ENCODE peak calls at places on chromosome 9, in five cellular contexts. O, H, D, V and N are unnamed samples. For H3K36me3 and H3K4me1, the result is how much of the 10 kb centered on the place peaks cover.

GRCh38 chr9:135604437-135605237 is 34.7 kb downstream of the GLT6D1 start:
- DNase-seq in O (peak), H (no peak), D (no peak), V (no peak), N (no peak)

GRCh38 chr9:21711504-21711903 is 90.9 kb upstream of the MTAP start:
- DNase-seq in O (no peak), H (no peak), D (peak), V (no peak), N (peak)

GRCh38 chr9:122812736-122813135 is 12.8 kb downstream of the OR1K1 start:
- DNase-seq in O (no peak), H (no peak), D (no peak), V (no peak), N (no peak)

GRCh38 chr9:131661954-131662621 is 77.8 kb downstream of the RAPGEF1 start:
- DNase-seq in O (no peak), H (peak), D (no peak), V (peak), N (no peak)

GRCh38 chr9:127557466-127557869 is 54.6 kb upstream of the STXBP1 start:
- DNase-seq in O (no peak), H (peak), D (peak), V (peak), N (no peak)

GRCh38 chr9:130921483-130921806 is 17.6 kb downstream of the FIBCD1 start:
- DNase-seq in O (no peak), H (no peak), D (peak), V (no peak), N (no peak)

GRCh38 chr9:111037744-111038335 is 430 bp downstream of the LPAR1 start:
- DNase-seq in O (peak), H (no peak), D (peak), V (no peak), N (no peak)

GRCh38 chr9:90167920-90168319 is 474.7 kb downstream of the DIRAS2 start:
- DNase-seq in O (no peak), H (no peak), D (no peak), V (no peak), N (no peak)

GRCh38 chr9:122396622-122397148 is 25.9 kb downstream of the PTGS1 start:
- DNase-seq in O (no peak), H (no peak), D (no peak), V (no peak), N (no peak)

GRCh38 chr9:70962761-70963445 is 158.5 kb downstream of the TRPM3 start:
- DNase-seq in O (no peak), H (no peak), D (no peak), V (no peak), N (no peak)

GRCh38 chr9:36258989-36259315 is 704 bp upstream of the GNE start:
- DNase-seq in O (no peak), H (no peak), D (no peak), V (no peak), N (no peak)

GRCh38 chr9:70108181-70108580 is 64.5 kb downstream of the MAMDC2 start:
- DNase-seq in O (no peak), H (no peak), D (no peak), V (no peak), N (no peak)

GRCh38 chr9:106869458-106869857 is 6.5 kb downstream of the ZNF462 start:
- DNase-seq in O (no peak), H (no peak), D (no peak), V (no peak), N (no peak)

GRCh38 chr9:30289435-30289834 is 2095.0 kb upstream of the ACO1 start:
- DNase-seq in O (no peak), H (no peak), D (no peak), V (no peak), N (no peak)

GRCh38 chr9:35172878-35173277 is 11.1 kb downstream of the UNC13B start:
- DNase-seq in O (no peak), H (no peak), D (no peak), V (no peak), N (no peak)

GRCh38 chr9:137721479-137721878 is 102.7 kb downstream of the EHMT1 start:
- DNase-seq in O (no peak), H (no peak), D (no peak), V (no peak), N (no peak)

GRCh38 chr9:3824062-3824461 is 298.3 kb upstream of the RFX3 start:
- DNase-seq in O (no peak), H (no peak), D (no peak), V (no peak), N (no peak)

GRCh38 chr9:132350861-132351315 is 3.9 kb downstream of the SETX start:
- DNase-seq in O (no peak), H (no peak), D (no peak), V (peak), N (no peak)

GRCh38 chr9:16653491-16654407 is 216.7 kb downstream of the BNC2 start:
- DNase-seq in O (peak), H (no peak), D (peak), V (no peak), N (peak)

GRCh38 chr9:69768101-69768500 is 8.3 kb upstream of the PTAR1 start:
- DNase-seq in O (no peak), H (no peak), D (no peak), V (no peak), N (no peak)

GRCh38 chr9:5459289-5459829 is 9.0 kb downstream of the CD274 start:
- DNase-seq in O (no peak), H (no peak), D (no peak), V (no peak), N (no peak)

GRCh38 chr9:97475079-97475478 is 26.4 kb upstream of the TMOD1 start:
- DNase-seq in O (no peak), H (no peak), D (no peak), V (no peak), N (peak)

GRCh38 chr9:13629067-13629466 is 349.6 kb upstream of the MPDZ start:
- DNase-seq in O (no peak), H (no peak), D (no peak), V (no peak), N (no peak)

GRCh38 chr9:105760053-105760452 is 65.7 kb downstream of the TMEM38B start:
- DNase-seq in O (no peak), H (no peak), D (no peak), V (no peak), N (no peak)

GRCh38 chr9:71758785-71759184 is 9.5 kb downstream of the CEMIP2 start:
- DNase-seq in O (no peak), H (no peak), D (no peak), V (no peak), N (peak)

GRCh38 chr9:36748322-36748899 is 175.7 kb downstream of the MELK start:
- DNase-seq in O (no peak), H (no peak), D (peak), V (peak), N (peak)

DNA sequence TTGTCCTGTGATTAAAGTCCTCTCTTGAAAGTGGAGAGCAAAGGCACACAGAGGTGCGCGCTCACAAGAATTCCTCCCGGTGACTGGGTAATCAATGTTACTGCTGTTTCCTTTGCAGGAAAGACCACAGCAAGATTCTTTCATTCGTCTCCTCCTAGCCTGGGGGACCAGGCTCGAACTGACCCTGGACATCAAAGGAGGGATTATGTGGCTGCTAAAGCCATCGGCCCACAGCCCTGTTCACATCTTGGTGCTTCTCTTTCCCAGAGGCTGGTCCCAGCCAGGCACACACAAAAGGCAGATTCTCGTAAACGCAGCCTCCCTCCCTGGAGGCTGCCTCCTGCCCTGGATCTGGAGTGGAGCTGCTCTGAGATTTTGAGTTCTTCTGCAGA is 230.9 kb downstream of the FANCC start:
- DNase-seq in O (no peak), H (no peak), D (peak), V (no peak), N (no peak)
- H3K36me3 ChIP-seq in O (under half), H (under half), D (under half), V (under half), N (under half)

GRCh38 chr9:88992556-88992955 is 1.3 kb downstream of the S1PR3 start:
- DNase-seq in O (no peak), H (no peak), D (no peak), V (no peak), N (no peak)
- H3K4me3 ChIP-seq in O (peak), H (no peak), D (peak), V (no peak), N (no peak)

GRCh38 chr9:114117996-114118830 is 19.1 kb upstream of the KIF12 start:
- DNase-seq in O (no peak), H (no peak), D (no peak), V (no peak), N (no peak)

GRCh38 chr9:114117614-114117995 is 18.5 kb upstream of the KIF12 start:
- DNase-seq in O (no peak), H (no peak), D (no peak), V (no peak), N (no peak)

GRCh38 chr9:114114364-114114763 is 15.3 kb upstream of the KIF12 start:
- DNase-seq in O (no peak), H (no peak), D (no peak), V (no peak), N (no peak)

GRCh38 chr9:114115645-114116044 is 16.6 kb upstream of the KIF12 start:
- DNase-seq in O (no peak), H (no peak), D (no peak), V (no peak), N (no peak)

GRCh38 chr9:114116061-114116747 is 17.1 kb upstream of the KIF12 start:
- DNase-seq in O (no peak), H (no peak), D (no peak), V (no peak), N (no peak)
- H3K4me1 ChIP-seq in O (under half), H (under half), D (under half), V (under half), N (under half)

DNA sequence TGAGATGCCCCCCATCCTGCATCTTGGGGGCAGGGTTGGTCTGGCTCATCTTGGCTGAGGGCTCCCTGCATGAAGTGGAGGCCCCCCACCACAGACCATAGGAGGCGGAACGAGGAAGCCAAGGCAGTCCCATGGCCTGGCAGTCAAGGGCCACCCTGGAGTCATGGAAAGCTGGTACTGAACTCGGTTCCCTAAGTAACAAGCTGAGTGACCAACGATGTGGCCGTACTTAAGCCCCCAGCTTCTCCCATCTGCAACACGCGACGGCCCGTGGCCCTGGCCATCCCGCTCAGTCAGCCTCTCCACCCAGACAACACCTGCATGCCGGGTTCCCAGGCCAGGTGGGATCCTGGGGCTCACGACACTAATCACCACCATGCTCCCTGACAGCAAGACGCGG is 17.1 kb downstream of the BRD3 start:
- DNase-seq in O (no peak), H (no peak), D (no peak), V (no peak), N (no peak)
- H3K36me3 ChIP-seq in O (under half), H (under half), D (under half), V (under half), N (half or more)

GRCh38 chr9:23824241-23825142 is 1.5 kb downstream of the ELAVL2 start:
- DNase-seq in O (no peak), H (no peak), D (peak), V (no peak), N (peak)
- H3K4me3 ChIP-seq in O (no peak), H (no peak), D (peak), V (no peak), N (peak)

DNA sequence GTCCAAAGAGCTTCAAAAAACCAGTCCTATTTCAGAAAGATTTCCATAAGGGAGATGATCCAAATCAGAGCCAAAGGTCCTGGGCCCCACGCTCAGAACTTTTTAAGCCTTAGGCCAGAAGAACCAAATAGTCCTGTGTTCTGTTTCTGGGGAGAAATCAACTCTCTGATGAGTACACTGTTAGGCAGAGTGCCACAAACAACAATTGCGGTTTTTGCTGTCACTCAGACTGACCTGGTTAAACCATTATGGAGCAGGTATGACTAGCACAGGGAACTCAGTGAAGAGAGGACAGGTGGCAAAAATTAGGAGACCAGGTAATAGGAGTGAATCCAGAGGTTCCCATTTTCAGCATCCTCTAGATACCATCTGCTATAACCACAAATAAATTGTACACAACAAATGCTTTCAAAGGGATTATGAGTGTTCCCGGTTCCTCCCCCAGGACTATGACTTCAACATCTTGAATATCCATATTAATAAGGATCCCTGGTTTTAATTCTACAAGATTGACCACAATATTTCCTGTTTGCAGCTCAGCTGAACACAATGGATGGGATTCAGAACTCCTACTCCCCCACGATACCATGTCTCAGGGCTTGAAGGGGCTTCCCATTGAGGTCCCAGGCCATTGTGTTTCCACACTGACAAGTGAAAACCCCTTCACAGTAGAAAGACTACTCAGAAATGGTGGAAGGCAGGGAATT is 52.1 kb upstream of the FREM1 start:
- DNase-seq in O (no peak), H (no peak), D (no peak), V (no peak), N (no peak)
- H3K4me1 ChIP-seq in O (under half), H (under half), D (under half), V (under half), N (under half)

GRCh38 chr9:120564589-120564988 is 15.4 kb downstream of the CDK5RAP2 start:
- DNase-seq in O (no peak), H (no peak), D (no peak), V (no peak), N (no peak)
- H3K36me3 ChIP-seq in O (under half), H (under half), D (under half), V (half or more), N (half or more)